ENCODE peak calls at places on chromosomes 5 and 9, in seven cellular contexts. Z is G401; A is retina; E is NCI-H1092 treated with DMSO at 0.1 percent for 48 hours; N is Right ventricle myocardium superior; H is activated CD4-positive, alpha-beta T cell treated with anti-CD3 and anti-CD28 coated beads, Interleukin-2, amount 50 U/mL, for 1 hour; D is HT1080. K is an unnamed sample.

GRCh38 chr5:342501-343460 is 21.3 kb downstream of the AHRR start:
- DNase-seq in E (no peak), N (no peak), Z (no peak), H (no peak), A (no peak), D (no peak), K (no peak)

GRCh38 chr5:170292509-170292908 is 5.1 kb downstream of the LCP2 start:
- DNase-seq in H (no peak), A (no peak), N (no peak), E (no peak), Z (no peak), D (no peak), K (no peak)

GRCh38 chr5:69414885-69415583 is at the start of gene MARVELD2:
- DNase-seq in N (peak), A (peak), E (peak), H (peak), D (no peak), Z (peak), K (peak)

GRCh38 chr5:116571568-116572321 is 2.9 kb downstream of the SEMA6A start:
- DNase-seq in D (no peak), Z (peak), A (no peak), E (no peak), N (no peak), H (no peak), K (no peak)

GRCh38 chr5:108078345-108078744 is 303.6 kb downstream of the FBXL17 start:
- DNase-seq in D (no peak), E (no peak), Z (no peak), H (no peak), A (no peak), N (no peak), K (no peak)

GRCh38 chr9:81871695-81872094 is 56.5 kb upstream of the SPATA31D4 start:
- DNase-seq in D (peak), N (no peak), A (no peak), H (no peak), E (no peak), Z (no peak), K (peak)

GRCh38 chr9:124450931-124451661 is 845 bp downstream of the ADGRD2 start:
- DNase-seq in D (no peak), N (no peak), Z (peak), E (no peak), H (no peak), A (no peak), K (no peak)

GRCh38 chr9:122347348-122348287 is 23.2 kb upstream of the PTGS1 start:
- DNase-seq in D (no peak), Z (peak), H (peak), E (no peak), A (no peak), N (no peak), K (peak)

GRCh38 chr9:133990366-133991210 is 1.5 kb downstream of the VAV2 start:
- DNase-seq in E (peak), D (peak), Z (no peak), N (peak), A (peak), H (no peak), K (peak)

GRCh38 chr5:20276061-20276958 is 288.3 kb upstream of the CDH18 start:
- DNase-seq in H (no peak), Z (no peak), E (no peak), D (peak), A (no peak), N (no peak), K (peak)

GRCh38 chr5:179805070-179805528 is 1.6 kb downstream of the MGAT4B start:
- DNase-seq in Z (no peak), A (no peak), N (no peak), D (no peak), H (no peak), E (no peak), K (no peak)

GRCh38 chr5:140043508-140043872 is 391 bp upstream of the NRG2 start:
- DNase-seq in N (no peak), D (no peak), E (no peak), A (no peak), Z (peak), H (no peak), K (no peak)

GRCh38 chr5:1736889-1737711 is 62.5 kb downstream of the MRPL36 start:
- DNase-seq in E (no peak), A (no peak), H (no peak), N (no peak), D (no peak), Z (no peak), K (no peak)

GRCh38 chr9:91681461-91682305 is 258.1 kb upstream of the NFIL3 start:
- DNase-seq in Z (peak), A (peak), E (peak), D (no peak), H (peak), N (peak), K (peak)

GRCh38 chr5:92337772-92338234 is 954.7 kb upstream of the ARRDC3 start:
- DNase-seq in D (peak), N (no peak), Z (no peak), H (no peak), A (no peak), E (no peak), K (peak)

GRCh38 chr5:153756540-153756939 is 266.1 kb downstream of the GRIA1 start:
- DNase-seq in Z (no peak), N (no peak), H (no peak), E (no peak), D (peak), A (no peak), K (peak)

GRCh38 chr9:31916591-31917223 is 467.7 kb upstream of the ACO1 start:
- DNase-seq in D (peak), Z (no peak), N (no peak), A (no peak), E (no peak), H (no peak), K (peak)